ENCODE peak calls at places on chromosomes 12 and 14, in six cellular contexts. L is epithelial cell of esophagus, S is right lobe of liver, T is brain microvascular endothelial cell, P is lower leg skin, C is cardiac muscle cell. M is an unnamed sample.

GRCh38 chr14:94044476-94045091 is 18.4 kb downstream of the OTUB2 start:
- DNase-seq in C (no peak), S (no peak), L (no peak), P (peak), T (no peak), M (no peak)

GRCh38 chr14:81509838-81510452 is 23.7 kb downstream of the SEL1L start:
- DNase-seq in L (no peak), P (no peak), C (no peak), T (no peak), S (no peak), M (peak)

GRCh38 chr12:117100851-117101673 is 1.8 kb upstream of the TESC start:
- DNase-seq in C (no peak), P (no peak), L (no peak), T (no peak), S (peak), M (no peak)

GRCh38 chr12:14959463-14959862 is 1.9 kb downstream of the ARHGDIB start:
- DNase-seq in S (no peak), L (no peak), T (no peak), P (no peak), C (no peak), M (no peak)

GRCh38 chr14:69720912-69721311 is 46.0 kb upstream of the SRSF5 start:
- DNase-seq in C (no peak), P (no peak), S (no peak), L (no peak), T (no peak), M (no peak)

GRCh38 chr12:91687052-91688017 is 458.3 kb downstream of the BTG1 start:
- DNase-seq in L (peak), T (peak), C (no peak), P (no peak), S (no peak), M (no peak)

GRCh38 chr12:113891167-113891692 is 74.9 kb downstream of the RBM19 start:
- DNase-seq in P (no peak), C (no peak), S (no peak), L (no peak), T (no peak), M (no peak)

GRCh38 chr12:49489720-49490119 is 49.1 kb upstream of the KCNH3 start:
- DNase-seq in T (peak), P (no peak), L (peak), S (no peak), C (peak), M (no peak)

GRCh38 chr12:112166051-112167015 is 41.0 kb downstream of the TRAFD1 start:
- DNase-seq in T (no peak), L (no peak), S (no peak), C (no peak), P (no peak), M (no peak)

GRCh38 chr14:32693114-32693513 is 245.6 kb upstream of the NPAS3 start:
- DNase-seq in L (no peak), S (no peak), P (no peak), T (no peak), C (peak), M (no peak)

GRCh38 chr14:95332641-95333040 is 12.9 kb upstream of the CLMN start:
- DNase-seq in L (no peak), T (no peak), S (no peak), P (no peak), C (no peak), M (no peak)

GRCh38 chr14:100538566-100539318 is 48.5 kb downstream of the BEGAIN start:
- DNase-seq in P (peak), C (no peak), T (no peak), L (no peak), S (peak), M (no peak)

GRCh38 chr12:68841717-68842116 is 33.7 kb downstream of the MDM2 start:
- DNase-seq in L (no peak), S (no peak), C (no peak), T (no peak), P (no peak), M (no peak)

GRCh38 chr12:109153711-109154434 is 37.5 kb downstream of the ACACB start:
- DNase-seq in C (no peak), L (no peak), T (no peak), S (peak), P (peak), M (no peak)

GRCh38 chr12:66132408-66132807 is 1.9 kb upstream of the LLPH start:
- DNase-seq in L (peak), P (no peak), T (peak), S (no peak), C (peak), M (no peak)

GRCh38 chr12:116773276-116773731 is 35.2 kb downstream of the RNFT2 start:
- DNase-seq in P (no peak), S (no peak), L (no peak), C (no peak), T (peak), M (peak)

GRCh38 chr14:103607039-103607668 is 21.9 kb upstream of the KLC1 start:
- DNase-seq in T (peak), L (peak), P (peak), S (peak), C (peak), M (no peak)

GRCh38 chr14:60095781-60096450 is 4.2 kb downstream of the PCNX4 start:
- DNase-seq in T (peak), C (peak), L (peak), S (no peak), P (no peak), M (no peak)

GRCh38 chr12:106071686-106072085 is 67.1 kb downstream of the NUAK1 start:
- DNase-seq in S (no peak), C (no peak), P (no peak), L (no peak), T (no peak), M (no peak)

GRCh38 chr14:31568671-31569070 is 7.5 kb downstream of the NUBPL start:
- DNase-seq in S (no peak), T (no peak), P (no peak), L (peak), C (peak), M (no peak)

GRCh38 chr14:100593751-100594624 is 6.8 kb upstream of the BEGAIN start:
- DNase-seq in P (peak), T (no peak), C (no peak), L (no peak), S (peak), M (no peak)

GRCh38 chr12:29242921-29243431 is 93.9 kb downstream of the FAR2 start:
- DNase-seq in L (no peak), T (no peak), S (no peak), C (no peak), P (no peak), M (no peak)

GRCh38 chr14:76011959-76012802 is 26.6 kb downstream of the IFT43 start:
- DNase-seq in S (no peak), C (peak), T (peak), P (no peak), L (no peak), M (no peak)

GRCh38 chr12:7693793-7694192 is 1.8 kb downstream of the GDF3 start:
- DNase-seq in C (no peak), T (no peak), S (no peak), P (no peak), L (no peak), M (no peak)

GRCh38 chr14:35368993-35369392 is 35.6 kb downstream of the NFKBIA start:
- DNase-seq in L (no peak), P (no peak), C (no peak), S (no peak), T (no peak), M (no peak)

GRCh38 chr12:63321373-63321772 is 170.4 kb upstream of the AVPR1A start:
- DNase-seq in T (no peak), C (no peak), S (no peak), P (no peak), L (no peak), M (no peak)

GRCh38 chr12:88298014-88298682 is 156.0 kb downstream of the TMTC3 start:
- DNase-seq in T (no peak), C (no peak), L (no peak), S (no peak), P (no peak), M (peak)

GRCh38 chr12:51913071-51914033 is 6.0 kb downstream of the ACVRL1 start:
- DNase-seq in L (no peak), C (no peak), S (peak), T (no peak), P (peak), M (no peak)
- TF ChIP-seq CTCF in L (no peak), C (peak), S (no peak), T (peak), P (no peak), M (no peak)

GRCh38 chr14:29925736-29926135 is 1.9 kb downstream of the PRKD1 start:
- DNase-seq in S (no peak), L (no peak), P (no peak), C (peak), T (no peak), M (no peak)

GRCh38 chr14:29927596-29928341 is at the start of gene PRKD1:
- DNase-seq in L (peak), C (peak), P (peak), T (peak), S (peak), M (no peak)

GRCh38 chr14:29925106-29925722 is 2.4 kb downstream of the PRKD1 start:
- DNase-seq in T (peak), L (peak), S (no peak), P (no peak), C (peak), M (no peak)

GRCh38 chr14:29926701-29927595 is 699 bp downstream of the PRKD1 start:
- DNase-seq in C (peak), P (no peak), S (peak), T (peak), L (peak), M (no peak)

DNA sequence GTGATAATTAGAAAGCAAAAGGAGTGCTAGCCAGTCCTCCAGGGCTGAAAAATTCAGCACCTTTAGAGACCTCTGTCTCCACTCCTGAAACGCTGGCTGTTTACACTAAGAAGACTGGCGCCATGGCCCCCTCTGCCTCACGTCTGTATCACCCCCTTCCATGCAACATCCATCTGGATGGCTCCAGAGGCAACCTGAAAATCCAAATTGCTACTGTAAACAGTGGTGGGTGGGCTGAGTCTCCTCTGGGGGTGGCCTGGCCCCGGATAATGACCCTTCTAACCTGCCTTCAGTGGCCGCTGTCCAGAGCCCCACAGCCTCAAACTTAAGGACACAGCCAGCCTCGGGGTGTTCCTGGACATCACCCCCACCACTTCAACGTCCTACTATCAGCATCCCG is 1.4 kb downstream of the PRKD1 start:
- DNase-seq in P (no peak), S (no peak), L (no peak), T (no peak), C (peak), M (no peak)
- H3K4me3 ChIP-seq in P (peak), S (peak), L (no peak), T (peak), C (peak), M (peak)

DNA sequence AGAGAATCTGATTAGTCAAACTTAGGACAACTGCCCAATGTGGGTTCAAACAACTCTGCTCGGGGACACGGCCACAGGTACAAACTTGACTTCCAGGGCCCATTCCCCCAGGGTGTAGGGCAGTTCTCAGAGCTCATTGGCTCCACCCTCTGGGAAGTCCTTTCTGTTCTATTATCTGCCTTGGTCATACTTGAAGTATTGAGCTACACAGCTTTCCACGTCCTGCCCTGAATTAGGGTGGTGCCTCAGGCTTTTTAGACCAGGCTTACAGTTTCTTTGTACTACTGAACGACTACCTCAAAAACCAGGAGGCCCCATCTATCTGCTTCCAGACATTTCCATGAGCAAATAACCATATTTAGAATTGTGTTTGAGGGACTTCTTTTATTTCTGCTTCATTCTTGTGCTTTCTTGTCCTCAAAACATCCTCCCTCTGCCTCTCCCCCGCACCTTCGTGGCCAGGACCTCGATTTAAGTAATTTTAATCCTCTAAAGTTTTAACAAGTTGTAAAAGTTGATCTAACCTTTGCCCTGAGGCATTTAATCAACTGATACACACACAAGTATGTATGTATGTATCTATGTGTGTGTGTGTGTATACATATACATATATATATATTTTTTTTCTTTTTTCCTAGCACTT is 281.8 kb upstream of the AMIGO2 start:
- DNase-seq in S (no peak), L (peak), C (no peak), T (no peak), P (no peak), M (no peak)
- TF ChIP-seq CTCF in S (no peak), L (peak), C (no peak), T (no peak), P (no peak), M (no peak)

GRCh38 chr14:62632771-62633170 is 412.5 kb downstream of the KCNH5 start:
- DNase-seq in C (no peak), L (no peak), P (no peak), S (no peak), T (no peak), M (no peak)

GRCh38 chr14:62626416-62626815 is 418.8 kb downstream of the KCNH5 start:
- DNase-seq in L (no peak), C (no peak), S (no peak), T (no peak), P (no peak), M (no peak)

GRCh38 chr14:62629070-62629580 is 416.1 kb downstream of the KCNH5 start:
- DNase-seq in T (no peak), C (no peak), L (peak), S (no peak), P (no peak), M (no peak)
- H3K4me3 ChIP-seq in T (no peak), C (no peak), L (no peak), S (no peak), P (no peak), M (no peak)

M was measured in LNCaP clone FGC.